ENCODE peak calls at places on chromosome 12, in four cellular contexts. M is dorsolateral prefrontal cortex, T is heart left ventricle, C is prostate gland. P is an unnamed sample.

GRCh38 chr12:31749024-31749704 is 20.3 kb upstream of the AMN1 start:
- DNase-seq in M (no peak), T (peak), C (peak), P (peak)

GRCh38 chr12:25495336-25496097 is 57.6 kb downstream of the LMNTD1 start:
- DNase-seq in M (no peak), T (no peak), C (no peak), P (no peak)

GRCh38 chr12:86710110-86710509 is 453.9 kb upstream of the MGAT4C start:
- DNase-seq in M (no peak), T (no peak), C (no peak), P (no peak)

GRCh38 chr12:32947203-32947795 is 50.7 kb upstream of the PKP2 start:
- DNase-seq in M (no peak), T (no peak), C (no peak), P (no peak)

GRCh38 chr12:103881261-103881660 is 40.2 kb upstream of the NT5DC3 start:
- DNase-seq in M (no peak), T (no peak), C (no peak), P (no peak)

GRCh38 chr12:42482086-42482819 is 107.3 kb downstream of the PRICKLE1 start:
- DNase-seq in M (no peak), T (peak), C (peak), P (peak)

GRCh38 chr12:86959766-86960458 is 703.7 kb upstream of the MGAT4C start:
- DNase-seq in M (no peak), T (no peak), C (no peak), P (no peak)

GRCh38 chr12:4787965-4788364 is 67.8 kb downstream of the GALNT8 start:
- DNase-seq in M (no peak), T (no peak), C (no peak), P (no peak)

GRCh38 chr12:45214739-45215418 is 1.0 kb upstream of the ANO6 start:
- DNase-seq in M (no peak), T (no peak), C (no peak), P (no peak)

GRCh38 chr12:52865090-52865944 is 16.5 kb upstream of the KRT78 start:
- DNase-seq in M (peak), T (peak), C (peak), P (peak)

GRCh38 chr12:107492393-107493134 is 193.0 kb upstream of the PWP1 start:
- DNase-seq in M (no peak), T (no peak), C (no peak), P (no peak)

GRCh38 chr12:107568718-107569117 is 116.9 kb upstream of the PWP1 start:
- DNase-seq in M (no peak), T (no peak), C (no peak), P (no peak)

GRCh38 chr12:65343801-65344200 is 65.3 kb downstream of the MSRB3 start:
- DNase-seq in M (no peak), T (no peak), C (no peak), P (no peak)

GRCh38 chr12:18861287-18861858 is 123.5 kb downstream of the CAPZA3 start:
- DNase-seq in M (no peak), T (no peak), C (no peak), P (no peak)

GRCh38 chr12:47164730-47165439 is 85.1 kb upstream of the AMIGO2 start:
- DNase-seq in M (no peak), T (no peak), C (no peak), P (no peak)

GRCh38 chr12:4160314-4161040 is 113.1 kb upstream of the CCND2 start:
- DNase-seq in M (no peak), T (no peak), C (no peak), P (no peak)

GRCh38 chr12:6662602-6662905 is 365 bp downstream of the ING4 start:
- DNase-seq in M (no peak), T (no peak), C (no peak), P (no peak)

GRCh38 chr12:116541547-116542344 is 17.4 kb upstream of the MAP1LC3B2 start:
- DNase-seq in M (no peak), T (no peak), C (no peak), P (no peak)

GRCh38 chr12:44227601-44228000 is 391.7 kb downstream of the TMEM117 start:
- DNase-seq in M (no peak), T (no peak), C (no peak), P (no peak)

GRCh38 chr12:52121848-52122838 is 42.6 kb downstream of the SMIM41 start:
- DNase-seq in M (peak), T (peak), C (no peak), P (peak)

GRCh38 chr12:76183459-76184186 is 99.1 kb upstream of the NAP1L1 start:
- DNase-seq in M (peak), T (no peak), C (no peak), P (no peak)

GRCh38 chr12:91819132-91819447 is 326.6 kb downstream of the BTG1 start:
- DNase-seq in M (no peak), T (no peak), C (peak), P (no peak)

GRCh38 chr12:39572551-39572950 is 47.1 kb downstream of the ABCD2 start:
- DNase-seq in M (no peak), T (no peak), C (no peak), P (no peak)

GRCh38 chr12:39199371-39199770 is 243.5 kb downstream of the KIF21A start:
- DNase-seq in M (no peak), T (no peak), C (no peak), P (no peak)

GRCh38 chr12:6821271-6821673 is 349 bp upstream of the GPR162 start:
- DNase-seq in M (peak), T (peak), C (peak), P (peak)

GRCh38 chr12:69330475-69331473 is 17.4 kb upstream of the LYZ start:
- DNase-seq in M (no peak), T (no peak), C (peak), P (no peak)

GRCh38 chr12:12079291-12079690 is 8.6 kb downstream of the BCL2L14 start:
- DNase-seq in M (no peak), T (no peak), C (no peak), P (no peak)

GRCh38 chr12:77049767-77050353 is 15.5 kb downstream of the E2F7 start:
- DNase-seq in M (no peak), T (no peak), C (peak), P (peak)

GRCh38 chr12:81779216-81779615 is 20.1 kb upstream of the PPFIA2 start:
- DNase-seq in M (no peak), T (no peak), C (no peak), P (no peak)

GRCh38 chr12:111126331-111126730 is 206.0 kb upstream of the MYL2 start:
- DNase-seq in M (no peak), T (peak), C (no peak), P (peak)

GRCh38 chr12:111122458-111122878 is 202.1 kb upstream of the MYL2 start:
- DNase-seq in M (no peak), T (no peak), C (peak), P (no peak)

GRCh38 chr12:111123390-111123789 is 203.0 kb upstream of the MYL2 start:
- DNase-seq in M (no peak), T (no peak), C (no peak), P (no peak)

GRCh38 chr12:111124183-111124582 is 203.8 kb upstream of the MYL2 start:
- DNase-seq in M (no peak), T (no peak), C (no peak), P (no peak)

GRCh38 chr12:111121840-111122239 is 201.5 kb upstream of the MYL2 start:
- DNase-seq in M (no peak), T (peak), C (peak), P (no peak)
- TF ChIP-seq CTCF in M (no peak), T (no peak), C (no peak), P (no peak)

GRCh38 chr12:132156145-132156709 is 12.0 kb downstream of the NOC4L start:
- DNase-seq in M (no peak), T (no peak), C (no peak), P (no peak)

GRCh38 chr12:132156926-132157325 is 12.7 kb downstream of the NOC4L start:
- DNase-seq in M (no peak), T (no peak), C (no peak), P (no peak)

GRCh38 chr12:132159555-132160003 is 15.3 kb downstream of the NOC4L start:
- DNase-seq in M (no peak), T (no peak), C (no peak), P (no peak)

GRCh38 chr12:132158677-132159554 is 14.7 kb downstream of the NOC4L start:
- DNase-seq in M (no peak), T (no peak), C (no peak), P (no peak)

GRCh38 chr12:132157733-132158409 is 13.6 kb downstream of the NOC4L start:
- DNase-seq in M (no peak), T (no peak), C (no peak), P (no peak)
- H3K27ac ChIP-seq in M (no peak), T (no peak), C (no peak), P (no peak)

DNA sequence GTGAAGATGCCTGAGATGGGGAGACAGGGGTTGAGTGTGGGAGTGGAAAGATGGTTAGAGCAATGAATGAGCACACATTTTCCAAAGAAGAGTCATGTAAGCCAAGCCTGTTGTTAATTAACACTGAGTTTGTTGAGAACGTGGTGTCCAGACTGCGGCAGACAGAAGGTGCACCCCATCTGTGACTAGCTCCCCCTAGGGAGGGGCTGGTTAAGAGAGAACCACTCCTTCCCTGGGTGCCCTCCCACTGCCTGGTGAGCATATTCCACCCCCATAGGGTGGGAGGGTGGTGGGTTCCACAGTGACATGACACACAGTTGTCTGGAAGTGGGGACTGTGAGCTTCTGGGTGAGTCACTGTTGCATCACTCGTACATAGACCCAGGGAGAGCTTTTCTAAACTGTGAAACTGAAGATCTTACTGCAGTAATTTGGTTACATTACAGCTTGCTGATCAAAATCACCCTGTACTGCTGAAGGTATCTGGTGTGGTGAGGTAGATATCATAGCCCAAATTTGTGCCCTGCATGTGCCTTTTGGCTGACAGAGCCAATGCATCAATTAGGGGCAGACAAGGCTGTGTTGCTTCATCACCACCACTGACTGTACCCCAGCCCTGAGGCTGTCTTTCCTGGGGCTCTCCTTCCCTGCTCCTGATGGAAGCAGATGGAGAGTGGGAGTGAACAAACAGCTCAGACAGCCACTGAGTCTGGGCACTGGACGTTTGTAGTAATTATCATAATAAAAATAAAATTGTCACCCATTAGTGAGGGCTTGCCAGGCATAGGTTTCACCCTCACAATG is 150.9 kb downstream of the EMP1 start:
- DNase-seq in M (peak), T (no peak), C (no peak), P (no peak)
- H3K4me3 ChIP-seq in M (no peak), T (no peak), C (no peak), P (no peak)

DNA sequence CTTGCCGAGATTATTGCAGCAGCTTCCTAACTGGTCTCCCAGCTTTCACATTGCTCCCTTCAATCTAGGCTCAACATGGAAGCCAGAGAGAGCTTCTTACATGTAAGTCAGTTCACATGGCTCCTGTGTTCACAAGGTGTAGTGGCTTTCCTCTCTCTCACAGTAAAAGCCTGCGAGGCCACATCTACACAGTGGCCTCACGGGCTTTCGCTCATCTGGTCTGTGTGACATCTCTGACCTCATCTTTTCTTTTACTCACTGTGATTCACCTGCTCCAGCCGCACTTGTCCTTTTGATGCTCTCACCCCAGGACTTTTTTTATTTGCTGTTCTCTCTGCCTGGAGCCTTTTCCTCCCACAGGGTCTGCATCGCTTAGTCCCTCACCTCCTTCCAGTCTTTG is 122.1 kb downstream of the SLC5A8 start:
- DNase-seq in M (no peak), T (no peak), C (no peak), P (no peak)
- TF ChIP-seq CTCF in M (no peak), T (no peak), C (no peak), P (no peak)

GRCh38 chr12:2194060-2194459 is 141.3 kb downstream of the CACNA1C start:
- DNase-seq in M (no peak), T (no peak), C (no peak), P (no peak)

GRCh38 chr12:2195085-2195484 is 142.3 kb downstream of the CACNA1C start:
- DNase-seq in M (no peak), T (peak), C (no peak), P (no peak)

GRCh38 chr12:2198542-2198941 is 145.8 kb downstream of the CACNA1C start:
- DNase-seq in M (no peak), T (no peak), C (no peak), P (no peak)

GRCh38 chr12:2194571-2194970 is 141.8 kb downstream of the CACNA1C start:
- DNase-seq in M (no peak), T (no peak), C (no peak), P (no peak)

DNA sequence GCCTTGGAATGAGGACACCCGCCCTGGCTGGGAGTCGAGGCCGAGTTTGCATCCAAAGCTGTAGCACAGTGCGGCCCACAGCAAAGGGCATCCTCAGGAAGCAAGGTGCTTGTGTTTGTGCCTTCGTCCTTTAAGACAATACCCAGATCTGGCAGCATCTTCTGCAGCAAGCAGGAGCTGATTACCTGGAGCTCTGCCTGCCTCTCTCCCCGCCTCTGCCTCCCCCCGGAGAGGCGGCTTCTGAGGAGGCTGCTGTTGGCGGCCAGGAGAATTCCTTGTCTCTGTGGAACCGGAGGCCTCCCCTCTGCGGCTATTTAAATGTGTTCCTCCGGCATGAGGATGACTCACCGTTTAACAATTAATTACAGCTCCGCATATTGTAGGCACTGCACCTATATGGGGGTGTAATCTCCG is 145.3 kb downstream of the CACNA1C start:
- DNase-seq in M (peak), T (peak), C (peak), P (no peak)
- H3K27ac ChIP-seq in M (no peak), T (peak), C (no peak), P (peak)

GRCh38 chr12:96099431-96099830 is 64.0 kb upstream of the LTA4H start:
- DNase-seq in M (no peak), T (no peak), C (no peak), P (no peak)

GRCh38 chr12:96098631-96099030 is 63.2 kb upstream of the LTA4H start:
- DNase-seq in M (peak), T (no peak), C (no peak), P (no peak)

GRCh38 chr12:96091833-96092232 is 56.4 kb upstream of the LTA4H start:
- DNase-seq in M (no peak), T (no peak), C (no peak), P (no peak)

GRCh38 chr12:96093543-96094196 is 58.3 kb upstream of the LTA4H start:
- DNase-seq in M (no peak), T (no peak), C (no peak), P (no peak)

GRCh38 chr12:96094201-96094600 is 58.8 kb upstream of the LTA4H start:
- DNase-seq in M (no peak), T (peak), C (no peak), P (peak)
- H3K4me3 ChIP-seq in M (no peak), T (no peak), C (no peak), P (no peak)

DNA sequence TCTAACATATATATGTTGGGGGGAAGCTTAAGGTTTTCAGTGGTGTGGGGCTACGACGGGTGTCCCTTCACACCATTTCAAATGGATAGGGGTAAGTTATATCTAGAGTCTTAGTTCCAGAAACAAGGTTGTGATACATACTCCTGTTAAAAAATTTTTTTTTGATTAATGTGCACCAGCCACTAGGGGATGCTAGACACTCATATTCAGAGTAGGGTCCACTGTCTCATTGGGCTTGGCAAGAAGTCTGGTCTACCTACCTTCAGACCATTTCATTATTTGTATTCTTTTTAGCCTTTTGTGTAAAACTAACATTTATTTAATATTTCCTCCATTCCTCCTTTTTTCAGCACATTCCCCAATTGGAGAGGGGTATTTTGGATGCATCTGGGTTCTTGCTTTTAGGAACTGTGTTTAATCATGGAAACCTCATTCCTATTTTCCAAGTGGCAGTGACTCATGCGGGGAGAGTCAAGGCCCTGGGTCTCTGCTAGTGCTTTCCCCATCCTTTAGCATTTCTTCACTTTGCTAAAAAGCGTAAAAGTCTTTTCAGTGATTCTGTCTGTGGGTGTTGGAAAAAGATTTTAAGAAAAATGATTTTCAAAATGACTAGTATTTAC is 33.4 kb downstream of the ANO4 start:
- DNase-seq in M (no peak), T (no peak), C (peak), P (no peak)
- TF ChIP-seq CTCF in M (peak), T (peak), C (peak), P (peak)